ENCODE peak calls at places on chromosomes 3 and 15, in eight cellular contexts. Q, S, B, Y, Z, F, W and E are unnamed samples. For H3K4me1, the result is how much of the 10 kb centered on the place peaks cover.

GRCh38 chr3:159825216-159825854 is 163.3 kb upstream of the IL12A start:
- DNase-seq in B (no peak), Y (no peak), W (no peak), S (no peak), Z (no peak), Q (no peak), F (peak), E (no peak)

GRCh38 chr3:49119036-49119435 is 1.6 kb downstream of the USP19 start:
- DNase-seq in Z (no peak), Q (no peak), W (no peak), S (no peak), Y (no peak), F (no peak), B (no peak), E (no peak)

GRCh38 chr3:65245133-65246076 is 557.6 kb upstream of the ADAMTS9 start:
- DNase-seq in S (no peak), Z (no peak), B (peak), F (no peak), W (no peak), Y (no peak), Q (no peak), E (no peak)

GRCh38 chr15:56776839-56777238 is 43.5 kb upstream of the ZNF280D start:
- DNase-seq in Z (no peak), Y (no peak), S (no peak), W (no peak), F (no peak), Q (no peak), B (no peak), E (no peak)

GRCh38 chr15:55824857-55825613 is 82.1 kb upstream of the PRTG start:
- DNase-seq in Y (no peak), Q (no peak), Z (no peak), B (no peak), S (no peak), F (peak), W (no peak), E (no peak)

GRCh38 chr3:191428177-191428576 is 32.8 kb upstream of the PYDC2 start:
- DNase-seq in B (no peak), Q (no peak), Y (no peak), S (no peak), W (no peak), Z (no peak), F (no peak), E (no peak)

GRCh38 chr15:37093480-37094410 is 6.6 kb downstream of the MEIS2 start:
- DNase-seq in F (no peak), Y (no peak), Q (no peak), W (no peak), B (no peak), S (no peak), Z (no peak), E (no peak)

GRCh38 chr3:49238274-49239127 is 38.5 kb downstream of the C3orf62 start:
- DNase-seq in Z (peak), Y (peak), B (peak), F (no peak), W (no peak), S (peak), Q (no peak), E (peak)

GRCh38 chr15:31352911-31353811 is 26.5 kb downstream of the KLF13 start:
- DNase-seq in F (no peak), S (peak), B (peak), W (no peak), Q (no peak), Y (peak), Z (peak), E (no peak)

GRCh38 chr3:13019243-13019701 is 54.0 kb downstream of the IQSEC1 start:
- DNase-seq in W (peak), Y (no peak), Q (no peak), Z (no peak), S (no peak), B (no peak), F (no peak), E (no peak)

GRCh38 chr3:57091471-57091870 is 31.0 kb downstream of the SPATA12 start:
- DNase-seq in S (no peak), Y (no peak), F (no peak), B (no peak), W (no peak), Z (no peak), Q (no peak), E (no peak)

GRCh38 chr15:51244366-51244977 is 93.9 kb downstream of the CYP19A1 start:
- DNase-seq in Q (no peak), W (no peak), S (no peak), Y (no peak), F (no peak), B (no peak), Z (no peak), E (no peak)

GRCh38 chr3:25472153-25472552 is 44.1 kb downstream of the RARB start:
- DNase-seq in W (no peak), Q (no peak), Y (peak), B (no peak), F (no peak), Z (no peak), S (no peak), E (no peak)

GRCh38 chr15:38528279-38528678 is 36.3 kb downstream of the RASGRP1 start:
- DNase-seq in Q (no peak), B (peak), Z (no peak), Y (no peak), W (no peak), F (no peak), S (no peak), E (no peak)

GRCh38 chr3:105598047-105598796 is 231.5 kb downstream of the ALCAM start:
- DNase-seq in Q (no peak), S (no peak), F (peak), Z (no peak), Y (no peak), B (peak), W (no peak), E (no peak)

GRCh38 chr3:98807565-98807964 is 44.4 kb downstream of the ST3GAL6 start:
- DNase-seq in B (no peak), Z (no peak), F (no peak), Y (no peak), W (no peak), S (no peak), Q (no peak), E (no peak)

GRCh38 chr15:94412979-94413741 is 181.8 kb downstream of the MCTP2 start:
- DNase-seq in Q (no peak), Y (peak), B (peak), F (peak), W (no peak), Z (peak), S (no peak), E (peak)

GRCh38 chr3:30012941-30013543 is 593.4 kb upstream of the TGFBR2 start:
- DNase-seq in S (peak), B (peak), Y (peak), Z (peak), Q (no peak), F (peak), W (no peak), E (peak)

GRCh38 chr15:76149291-76149910 is 89.6 kb downstream of the TMEM266 start:
- DNase-seq in B (no peak), S (no peak), W (no peak), Q (no peak), F (no peak), Y (no peak), Z (no peak), E (no peak)

GRCh38 chr3:115646027-115646690 is 22.8 kb downstream of the GAP43 start:
- DNase-seq in Q (no peak), Y (no peak), F (no peak), S (no peak), Z (no peak), B (no peak), W (no peak), E (no peak)

GRCh38 chr15:60396964-60397771 is 618 bp downstream of the ANXA2 start:
- DNase-seq in Z (peak), F (peak), S (peak), B (no peak), Y (peak), Q (no peak), W (peak), E (peak)

GRCh38 chr3:14144423-14145075 is 19.7 kb downstream of the TMEM43 start:
- DNase-seq in S (peak), W (peak), Q (peak), Y (peak), B (peak), Z (peak), F (peak), E (peak)

GRCh38 chr3:113286524-113286923 is 75.2 kb downstream of the BOC start:
- DNase-seq in Y (no peak), S (no peak), W (no peak), Q (no peak), F (no peak), B (no peak), Z (no peak), E (no peak)

GRCh38 chr15:69190091-69190490 is 29.7 kb downstream of the GLCE start:
- DNase-seq in F (no peak), S (no peak), W (no peak), B (no peak), Z (no peak), Q (no peak), Y (no peak), E (no peak)

GRCh38 chr3:38579551-38580449 is 69.7 kb downstream of the SCN5A start:
- DNase-seq in Y (peak), Z (peak), W (no peak), Q (no peak), B (no peak), F (no peak), S (peak), E (peak)

GRCh38 chr3:135084404-135084803 is 289.3 kb downstream of the EPHB1 start:
- DNase-seq in S (no peak), Z (no peak), Y (no peak), B (no peak), F (no peak), Q (no peak), W (no peak), E (no peak)

GRCh38 chr3:32954506-32954905 is 3.1 kb downstream of the CCR4 start:
- DNase-seq in Z (no peak), W (no peak), Q (no peak), S (no peak), F (no peak), B (no peak), Y (no peak), E (no peak)

GRCh38 chr3:55486857-55487375 is at the start of gene WNT5A:
- DNase-seq in W (peak), Z (peak), B (peak), S (no peak), Y (peak), Q (no peak), F (peak), E (peak)

GRCh38 chr3:55402886-55403605 is 84.1 kb downstream of the WNT5A start:
- DNase-seq in Y (no peak), Z (no peak), W (no peak), B (no peak), S (no peak), Q (no peak), F (peak), E (no peak)

GRCh38 chr3:48422272-48422671 is 7.6 kb downstream of the PLXNB1 start:
- DNase-seq in Y (peak), S (no peak), Q (no peak), B (no peak), W (no peak), Z (no peak), F (no peak), E (no peak)

DNA sequence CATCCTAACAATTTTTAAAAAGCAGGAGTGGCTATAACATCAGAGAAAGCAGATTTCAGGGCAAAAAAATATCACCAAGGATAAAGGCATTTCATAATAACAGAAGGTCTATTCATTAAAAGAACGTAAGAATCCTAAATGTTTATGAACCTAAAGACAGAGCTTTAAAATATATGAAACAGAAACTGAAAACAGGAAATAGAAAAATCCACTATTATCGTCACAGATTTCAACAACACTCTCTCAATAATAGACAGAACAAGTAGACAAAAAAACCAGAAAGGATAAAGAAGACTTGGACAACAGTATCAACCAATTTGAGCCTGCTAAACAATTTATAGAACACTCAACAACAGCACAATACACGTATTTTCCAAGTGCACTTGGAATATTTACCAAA is 71.4 kb downstream of the FBXL22 start:
- DNase-seq in F (no peak), Y (peak), W (no peak), B (no peak), Q (no peak), Z (no peak), S (no peak), E (no peak)
- H3K4me1 ChIP-seq in F (under half), Y (under half), W (under half), B (under half), Q (under half), Z (under half), S (under half), E (under half)

GRCh38 chr3:45700570-45701073 is 11.4 kb downstream of the SACM1L start:
- DNase-seq in Q (no peak), Y (no peak), F (no peak), S (no peak), W (no peak), B (no peak), Z (no peak), E (no peak)

GRCh38 chr3:45704544-45704943 is 15.3 kb downstream of the SACM1L start:
- DNase-seq in Y (no peak), B (no peak), Z (no peak), F (no peak), S (no peak), W (no peak), Q (no peak), E (no peak)

GRCh38 chr3:45706133-45706808 is 17.1 kb downstream of the SACM1L start:
- DNase-seq in F (no peak), Y (no peak), S (no peak), B (no peak), Z (no peak), Q (no peak), W (no peak), E (peak)

GRCh38 chr3:45701167-45701867 is 12.1 kb downstream of the SACM1L start:
- DNase-seq in W (no peak), F (no peak), Y (no peak), B (no peak), Q (no peak), S (no peak), Z (no peak), E (no peak)
- H3K4me1 ChIP-seq in W (under half), F (under half), Y (under half), B (under half), Q (under half), S (under half), Z (under half), E (under half)

DNA sequence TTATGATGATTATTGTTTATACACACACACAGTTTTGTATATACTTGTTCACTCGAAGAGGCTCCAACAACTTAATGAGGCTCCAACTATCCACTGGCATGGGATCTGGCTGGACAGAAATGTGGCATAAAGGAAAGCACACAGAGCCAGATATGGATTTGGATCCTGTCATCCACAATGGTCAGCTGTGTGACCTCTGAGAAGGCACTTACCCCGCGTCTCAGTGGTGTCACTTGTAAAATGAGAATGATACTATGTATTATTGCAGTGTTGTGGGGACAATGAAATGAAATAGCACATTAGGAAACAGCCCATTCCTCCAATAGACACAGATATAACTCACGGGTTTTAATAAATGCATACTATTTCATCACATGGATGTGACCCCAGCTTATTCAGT is 42.2 kb downstream of the PDZRN3 start:
- DNase-seq in Y (no peak), W (no peak), S (no peak), Q (no peak), F (no peak), Z (no peak), B (no peak), E (no peak)
- H3K4me1 ChIP-seq in Y (under half), W (under half), S (under half), Q (under half), F (under half), Z (under half), B (under half), E (under half)

DNA sequence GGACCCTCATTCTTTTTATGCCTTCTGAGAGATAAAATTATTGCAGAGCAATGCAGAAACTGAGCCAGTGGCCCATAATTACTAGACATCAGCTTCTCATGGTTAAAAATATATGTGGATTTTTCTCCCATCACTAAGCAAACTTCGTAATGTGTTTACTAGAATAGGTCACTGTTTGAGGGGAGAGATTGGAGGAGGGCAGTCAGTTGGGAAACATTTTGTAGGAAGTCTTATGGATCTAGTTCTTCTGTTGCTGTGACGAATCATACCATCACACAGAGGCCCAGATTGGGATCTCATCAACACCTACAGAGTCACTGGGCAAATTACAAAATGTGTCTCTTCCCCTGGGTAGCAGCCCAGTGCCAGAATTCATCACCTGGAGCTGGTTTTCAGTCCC is 81.4 kb downstream of the PDE8A start:
- DNase-seq in S (no peak), W (no peak), Y (no peak), Q (no peak), F (no peak), Z (no peak), B (no peak), E (no peak)
- H3K4me1 ChIP-seq in S (under half), W (under half), Y (under half), Q (under half), F (under half), Z (under half), B (under half), E (under half)

GRCh38 chr15:90419738-90420487 is 31.9 kb downstream of the IQGAP1 start:
- DNase-seq in B (peak), W (no peak), F (peak), Y (no peak), Z (no peak), S (no peak), Q (no peak), E (no peak)
- H3K4me1 ChIP-seq in B (under half), W (under half), F (half or more), Y (under half), Z (half or more), S (under half), Q (under half), E (under half)